ENCODE peak calls at places on chromosomes 4 and X, in eight cellular contexts. T is fibroblast of lung; S is HL-60; F is BJ; B is CD4-positive, alpha-beta memory T cell; J is bronchial epithelial cell; Y is A549; L is colonic mucosa. D is an unnamed sample.

GRCh38 chr4:118817178-118817930 is 18.6 kb downstream of the SEC24D start:
- DNase-seq in T (no peak), S (no peak), F (no peak), B (no peak), J (no peak), Y (no peak), L (no peak), D (no peak)

GRCh38 chr4:72418458-72418857 is 150.6 kb downstream of the ADAMTS3 start:
- DNase-seq in T (peak; percentile 72), S (no peak), F (peak; percentile 57), B (no peak), J (peak; percentile 45), Y (no peak), L (peak; percentile 17), D (no peak)

GRCh38 chr4:25174674-25175073 is 14.4 kb upstream of the SEPSECS start:
- DNase-seq in T (no peak), S (no peak), F (no peak), B (no peak), J (peak; percentile 83), Y (no peak), L (no peak), D (peak; percentile 32)

GRCh38 chr4:183177001-183177400 is 77.9 kb downstream of the WWC2 start:
- DNase-seq in T (no peak), S (no peak), F (no peak), B (no peak), J (peak; percentile 75), Y (no peak), L (no peak), D (no peak)

GRCh38 chr4:147682755-147683154 is 1.2 kb downstream of the PRMT9 start:
- DNase-seq in T (peak; percentile 40), S (no peak), F (no peak), B (no peak), J (no peak), Y (no peak), L (no peak), D (no peak)

GRCh38 chr4:121690001-121690400 is 6.8 kb downstream of the ANXA5 start:
- DNase-seq in T (peak; percentile 43), S (no peak), F (no peak), B (no peak), J (peak; percentile 62), Y (no peak), L (no peak), D (no peak)

GRCh38 chrX:134685662-134686061 is 27.4 kb upstream of the PLAC1 start:
- DNase-seq in T (peak; percentile 8), S (no peak), F (no peak), B (no peak), J (no peak), Y (no peak), L (no peak), D (no peak)

GRCh38 chr4:74975848-74976824 is 43.2 kb downstream of the PARM1 start:
- DNase-seq in T (no peak), S (no peak), F (no peak), B (no peak), J (no peak), Y (no peak), L (no peak), D (no peak)

GRCh38 chr4:96315815-96316214 is 475.9 kb downstream of the PDHA2 start:
- DNase-seq in T (no peak), S (no peak), F (no peak), B (no peak), J (no peak), Y (no peak), L (no peak), D (no peak)

GRCh38 chr4:43331226-43332078 is 438.9 kb downstream of the GRXCR1 start:
- DNase-seq in T (peak; percentile 68), S (no peak), F (no peak), B (no peak), J (peak; percentile 91), Y (no peak), L (no peak), D (no peak)

GRCh38 chr4:151356510-151356909 is 31.1 kb upstream of the SH3D19 start:
- DNase-seq in T (no peak), S (no peak), F (no peak), B (no peak), J (peak; percentile 81), Y (no peak), L (no peak), D (no peak)

GRCh38 chrX:119618439-119618838 is 12.2 kb upstream of the NKRF start:
- DNase-seq in T (no peak), S (peak; percentile 89), F (no peak), B (no peak), J (no peak), Y (no peak), L (no peak), D (no peak)

GRCh38 chrX:50157545-50158125 is 43.2 kb downstream of the AKAP4 start:
- DNase-seq in T (peak; percentile 20), S (no peak), F (no peak), B (no peak), J (peak; percentile 5), Y (no peak), L (peak; percentile 64), D (no peak)

GRCh38 chr4:76011018-76011670 is 3.8 kb upstream of the CXCL9 start:
- DNase-seq in T (no peak), S (no peak), F (no peak), B (no peak), J (no peak), Y (no peak), L (no peak), D (no peak)

GRCh38 chr4:65791111-65791806 is 121.0 kb upstream of the EPHA5 start:
- DNase-seq in T (no peak), S (no peak), F (no peak), B (no peak), J (peak; percentile 15), Y (no peak), L (no peak), D (no peak)

DNA sequence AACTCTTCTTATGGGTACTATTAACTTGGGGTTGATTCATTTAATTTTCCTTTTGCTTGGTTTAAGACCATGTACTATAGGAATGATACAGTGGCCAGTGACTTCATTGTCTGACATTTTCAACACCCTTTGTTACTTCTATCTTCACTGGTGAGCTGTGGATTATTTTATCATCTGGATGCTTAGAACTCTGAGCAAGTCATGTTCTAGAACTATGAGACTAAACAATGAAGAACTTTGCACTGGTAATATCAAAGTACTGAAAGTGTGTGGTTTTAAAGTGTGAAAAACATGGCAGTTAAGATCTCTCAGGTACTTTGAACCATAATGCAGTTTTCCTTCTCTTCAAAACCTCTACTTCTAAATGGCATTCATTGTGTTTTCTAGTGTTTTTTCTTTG is 47.8 kb downstream of the MAP7D3 start:
- DNase-seq in T (no peak), S (no peak), F (no peak), B (no peak), J (no peak), Y (no peak), L (no peak), D (no peak)
- H3K4me3 ChIP-seq in T (no peak overlapping the region), S (no peak overlapping the region), F (no peak overlapping the region), B (no peak overlapping the region), J (no peak overlapping the region), Y (no peak overlapping the region), L (no peak overlapping the region), D (no peak overlapping the region)

GRCh38 chrX:1108451-1109445 is 103.7 kb downstream of the CRLF2 start:
- DNase-seq in T (no peak), S (no peak), F (no peak), B (no peak), J (no peak), Y (no peak), L (no peak), D (no peak)
- H3K4me3 ChIP-seq in T (no peak overlapping the region), S (no peak overlapping the region), F (no peak overlapping the region), B (no peak overlapping the region), J (no peak overlapping the region), Y (no peak overlapping the region), L (no peak overlapping the region), D (no peak overlapping the region)

DNA sequence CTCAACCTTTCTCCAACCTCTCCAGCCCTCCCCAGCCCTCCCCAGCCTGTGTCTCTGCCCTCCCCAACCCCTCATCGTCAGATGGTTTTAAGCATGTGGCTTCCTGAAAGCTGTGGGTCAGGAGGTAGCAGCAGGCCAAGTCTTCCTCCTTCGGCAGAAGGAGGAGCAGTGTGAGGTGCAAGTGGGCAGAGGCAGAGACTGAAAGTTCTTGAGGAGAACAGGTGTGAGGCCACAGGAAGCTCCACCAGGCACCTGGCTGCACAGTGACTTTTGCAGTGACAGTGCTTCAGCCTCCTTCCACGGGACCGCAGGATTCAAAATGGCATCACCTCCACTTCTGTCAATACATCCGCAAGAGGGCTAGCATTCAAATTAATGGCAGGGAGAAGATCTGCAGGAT is 203.9 kb upstream of the LEF1 start:
- DNase-seq in T (no peak), S (no peak), F (no peak), B (peak; percentile 46), J (no peak), Y (no peak), L (no peak), D (no peak)
- H3K4me3 ChIP-seq in T (no peak overlapping the region), S (no peak overlapping the region), F (no peak overlapping the region), B (peak overlapping the region; percentile 36), J (no peak overlapping the region), Y (no peak overlapping the region), L (no peak overlapping the region), D (no peak overlapping the region)

GRCh38 chr4:94298725-94299252 is 43.8 kb downstream of the HPGDS start:
- DNase-seq in T (no peak), S (no peak), F (no peak), B (no peak), J (peak; percentile 85), Y (no peak), L (no peak), D (no peak)
- H3K4me3 ChIP-seq in T (no peak overlapping the region), S (no peak overlapping the region), F (no peak overlapping the region), B (no peak overlapping the region), J (no peak overlapping the region), Y (no peak overlapping the region), L (no peak overlapping the region), D (no peak overlapping the region)